ENCODE peak calls at places on chromosomes 12 and 14, in eight cellular contexts. One of them, this sample, is unnamed.

GRCh38 chr12:57809425-57809824 is 9.1 kb downstream of the AVIL start:
- DNase-seq in activated CD4-positive, CD25-positive, alpha-beta regulatory T cell: no peak
- DNase-seq in T-helper 1 cell: no peak
- DNase-seq in DMS53: peak; percentile 23
- DNase-seq in natural killer cell: no peak
- DNase-seq in activated naive CD4-positive, alpha-beta T cell treated with Interleukin-2 at 50 U/mL for 16 hours: no peak
- DNase-seq in T follicular helper cell: no peak
- DNase-seq in NCI-H1436 treated with DMSO at 0.1 percent for 48 hours: no peak
- DNase-seq in this sample: no peak

GRCh38 chr12:57185403-57185802 is 31.2 kb upstream of the NXPH4 start:
- DNase-seq in activated CD4-positive, CD25-positive, alpha-beta regulatory T cell: no peak
- DNase-seq in T-helper 1 cell: no peak
- DNase-seq in DMS53: no peak
- DNase-seq in natural killer cell: no peak
- DNase-seq in activated naive CD4-positive, alpha-beta T cell treated with Interleukin-2 at 50 U/mL for 16 hours: no peak
- DNase-seq in T follicular helper cell: no peak
- DNase-seq in NCI-H1436 treated with DMSO at 0.1 percent for 48 hours: no peak
- DNase-seq in this sample: no peak

GRCh38 chr12:26658991-26659390 is 174.0 kb downstream of the ITPR2 start:
- DNase-seq in activated CD4-positive, CD25-positive, alpha-beta regulatory T cell: no peak
- DNase-seq in T-helper 1 cell: no peak
- DNase-seq in DMS53: no peak
- DNase-seq in natural killer cell: no peak
- DNase-seq in activated naive CD4-positive, alpha-beta T cell treated with Interleukin-2 at 50 U/mL for 16 hours: no peak
- DNase-seq in T follicular helper cell: no peak
- DNase-seq in NCI-H1436 treated with DMSO at 0.1 percent for 48 hours: no peak
- DNase-seq in this sample: no peak

GRCh38 chr12:92927055-92927435 is 2.0 kb downstream of the EEA1 start:
- DNase-seq in activated CD4-positive, CD25-positive, alpha-beta regulatory T cell: no peak
- DNase-seq in T-helper 1 cell: peak; percentile 66
- DNase-seq in DMS53: no peak
- DNase-seq in natural killer cell: peak; percentile 22
- DNase-seq in activated naive CD4-positive, alpha-beta T cell treated with Interleukin-2 at 50 U/mL for 16 hours: peak; percentile 61
- DNase-seq in T follicular helper cell: peak; percentile 14
- DNase-seq in NCI-H1436 treated with DMSO at 0.1 percent for 48 hours: no peak
- DNase-seq in this sample: peak; percentile 85

GRCh38 chr12:44504799-44505198 is 371.3 kb downstream of the NELL2 start:
- DNase-seq in activated CD4-positive, CD25-positive, alpha-beta regulatory T cell: no peak
- DNase-seq in T-helper 1 cell: no peak
- DNase-seq in DMS53: no peak
- DNase-seq in natural killer cell: no peak
- DNase-seq in activated naive CD4-positive, alpha-beta T cell treated with Interleukin-2 at 50 U/mL for 16 hours: no peak
- DNase-seq in T follicular helper cell: no peak
- DNase-seq in NCI-H1436 treated with DMSO at 0.1 percent for 48 hours: no peak
- DNase-seq in this sample: no peak

GRCh38 chr12:111310076-111310870 is 58.6 kb downstream of the PHETA1 start:
- DNase-seq in activated CD4-positive, CD25-positive, alpha-beta regulatory T cell: no peak
- DNase-seq in T-helper 1 cell: no peak
- DNase-seq in DMS53: no peak
- DNase-seq in natural killer cell: no peak
- DNase-seq in activated naive CD4-positive, alpha-beta T cell treated with Interleukin-2 at 50 U/mL for 16 hours: no peak
- DNase-seq in T follicular helper cell: no peak
- DNase-seq in NCI-H1436 treated with DMSO at 0.1 percent for 48 hours: no peak
- DNase-seq in this sample: no peak

GRCh38 chr14:106174206-106174605 is 647.8 kb downstream of the TMEM121 start:
- DNase-seq in activated CD4-positive, CD25-positive, alpha-beta regulatory T cell: peak; percentile 11
- DNase-seq in T-helper 1 cell: peak; percentile 65
- DNase-seq in DMS53: no peak
- DNase-seq in natural killer cell: no peak
- DNase-seq in activated naive CD4-positive, alpha-beta T cell treated with Interleukin-2 at 50 U/mL for 16 hours: peak; percentile 54
- DNase-seq in T follicular helper cell: peak; percentile 57
- DNase-seq in NCI-H1436 treated with DMSO at 0.1 percent for 48 hours: no peak
- DNase-seq in this sample: no peak

GRCh38 chr14:102545461-102546265 is 36.1 kb upstream of the ANKRD9 start:
- DNase-seq in activated CD4-positive, CD25-positive, alpha-beta regulatory T cell: no peak
- DNase-seq in T-helper 1 cell: no peak
- DNase-seq in DMS53: no peak
- DNase-seq in natural killer cell: no peak
- DNase-seq in activated naive CD4-positive, alpha-beta T cell treated with Interleukin-2 at 50 U/mL for 16 hours: no peak
- DNase-seq in T follicular helper cell: no peak
- DNase-seq in NCI-H1436 treated with DMSO at 0.1 percent for 48 hours: no peak
- DNase-seq in this sample: no peak

GRCh38 chr14:71142375-71143038 is 235.2 kb downstream of the PCNX1 start:
- DNase-seq in activated CD4-positive, CD25-positive, alpha-beta regulatory T cell: no peak
- DNase-seq in T-helper 1 cell: peak; percentile 91
- DNase-seq in DMS53: no peak
- DNase-seq in natural killer cell: no peak
- DNase-seq in activated naive CD4-positive, alpha-beta T cell treated with Interleukin-2 at 50 U/mL for 16 hours: no peak
- DNase-seq in T follicular helper cell: no peak
- DNase-seq in NCI-H1436 treated with DMSO at 0.1 percent for 48 hours: no peak
- DNase-seq in this sample: peak; percentile 98

GRCh38 chr12:64665506-64665905 is 55.2 kb downstream of the RASSF3 start:
- DNase-seq in activated CD4-positive, CD25-positive, alpha-beta regulatory T cell: no peak
- DNase-seq in T-helper 1 cell: peak; percentile 60
- DNase-seq in DMS53: peak; percentile 79
- DNase-seq in natural killer cell: no peak
- DNase-seq in activated naive CD4-positive, alpha-beta T cell treated with Interleukin-2 at 50 U/mL for 16 hours: peak; percentile 50
- DNase-seq in T follicular helper cell: peak; percentile 66
- DNase-seq in NCI-H1436 treated with DMSO at 0.1 percent for 48 hours: no peak
- DNase-seq in this sample: no peak

GRCh38 chr14:91963465-91963864 is 16.0 kb upstream of the FBLN5 start:
- DNase-seq in activated CD4-positive, CD25-positive, alpha-beta regulatory T cell: no peak
- DNase-seq in T-helper 1 cell: no peak
- DNase-seq in DMS53: no peak
- DNase-seq in natural killer cell: no peak
- DNase-seq in activated naive CD4-positive, alpha-beta T cell treated with Interleukin-2 at 50 U/mL for 16 hours: no peak
- DNase-seq in T follicular helper cell: no peak
- DNase-seq in NCI-H1436 treated with DMSO at 0.1 percent for 48 hours: no peak
- DNase-seq in this sample: no peak

GRCh38 chr14:24798911-24799310 is 164.9 kb upstream of the GZMB start:
- DNase-seq in activated CD4-positive, CD25-positive, alpha-beta regulatory T cell: no peak
- DNase-seq in T-helper 1 cell: peak; percentile 4
- DNase-seq in DMS53: peak; percentile 7
- DNase-seq in natural killer cell: no peak
- DNase-seq in activated naive CD4-positive, alpha-beta T cell treated with Interleukin-2 at 50 U/mL for 16 hours: no peak
- DNase-seq in T follicular helper cell: no peak
- DNase-seq in NCI-H1436 treated with DMSO at 0.1 percent for 48 hours: no peak
- DNase-seq in this sample: no peak

GRCh38 chr12:29782285-29782820 is 1.4 kb downstream of the TMTC1 start:
- DNase-seq in activated CD4-positive, CD25-positive, alpha-beta regulatory T cell: no peak
- DNase-seq in T-helper 1 cell: peak; percentile 17
- DNase-seq in DMS53: peak; percentile 98
- DNase-seq in natural killer cell: no peak
- DNase-seq in activated naive CD4-positive, alpha-beta T cell treated with Interleukin-2 at 50 U/mL for 16 hours: no peak
- DNase-seq in T follicular helper cell: no peak
- DNase-seq in NCI-H1436 treated with DMSO at 0.1 percent for 48 hours: peak; percentile 20
- DNase-seq in this sample: peak; percentile 40

GRCh38 chr12:85549658-85550057 is 269.6 kb downstream of the ALX1 start:
- DNase-seq in activated CD4-positive, CD25-positive, alpha-beta regulatory T cell: no peak
- DNase-seq in T-helper 1 cell: no peak
- DNase-seq in DMS53: peak; percentile 31
- DNase-seq in natural killer cell: no peak
- DNase-seq in activated naive CD4-positive, alpha-beta T cell treated with Interleukin-2 at 50 U/mL for 16 hours: no peak
- DNase-seq in T follicular helper cell: no peak
- DNase-seq in NCI-H1436 treated with DMSO at 0.1 percent for 48 hours: no peak
- DNase-seq in this sample: no peak

GRCh38 chr14:54651649-54652048 is 84.7 kb downstream of the SAMD4A start:
- DNase-seq in activated CD4-positive, CD25-positive, alpha-beta regulatory T cell: no peak
- DNase-seq in T-helper 1 cell: no peak
- DNase-seq in DMS53: no peak
- DNase-seq in natural killer cell: no peak
- DNase-seq in activated naive CD4-positive, alpha-beta T cell treated with Interleukin-2 at 50 U/mL for 16 hours: no peak
- DNase-seq in T follicular helper cell: no peak
- DNase-seq in NCI-H1436 treated with DMSO at 0.1 percent for 48 hours: no peak
- DNase-seq in this sample: peak; percentile 52